ENCODE peak calls at places on chromosomes 1 and 21, in ten cellular contexts. One of them, this sample, is unnamed.

GRCh38 chr1:240526321-240526720 is 85.6 kb downstream of the GREM2 start:
- DNase-seq in right lobe of liver: no peak
- DNase-seq in CD8-positive, alpha-beta T cell: no peak
- DNase-seq in endothelial cell: no peak
- DNase-seq in transverse colon: no peak
- DNase-seq in right atrium auricular region: no peak
- DNase-seq in AG04450: peak
- DNase-seq in brain microvascular endothelial cell: no peak
- DNase-seq in hepatocyte: peak
- DNase-seq in AG10803: no peak
- DNase-seq in this sample: no peak

GRCh38 chr1:54866801-54867716 is 19.9 kb downstream of the DHCR24 start:
- DNase-seq in right atrium auricular region: no peak
- DNase-seq in right lobe of liver: peak
- DNase-seq in transverse colon: peak
- DNase-seq in CD8-positive, alpha-beta T cell: no peak
- DNase-seq in AG10803: peak
- DNase-seq in hepatocyte: peak
- DNase-seq in endothelial cell: no peak
- DNase-seq in AG04450: no peak
- DNase-seq in brain microvascular endothelial cell: no peak
- DNase-seq in this sample: no peak

GRCh38 chr1:26537951-26538352 is 8.4 kb downstream of the RPS6KA1 start:
- DNase-seq in brain microvascular endothelial cell: peak
- DNase-seq in AG04450: no peak
- DNase-seq in right lobe of liver: no peak
- DNase-seq in endothelial cell: peak
- DNase-seq in AG10803: peak
- DNase-seq in transverse colon: peak
- DNase-seq in right atrium auricular region: no peak
- DNase-seq in CD8-positive, alpha-beta T cell: no peak
- DNase-seq in hepatocyte: peak
- DNase-seq in this sample: no peak

GRCh38 chr1:160996195-160996594 is 24.8 kb downstream of the F11R start:
- DNase-seq in AG04450: no peak
- DNase-seq in right atrium auricular region: no peak
- DNase-seq in brain microvascular endothelial cell: peak
- DNase-seq in AG10803: peak
- DNase-seq in transverse colon: no peak
- DNase-seq in hepatocyte: no peak
- DNase-seq in endothelial cell: no peak
- DNase-seq in CD8-positive, alpha-beta T cell: no peak
- DNase-seq in right lobe of liver: no peak
- DNase-seq in this sample: no peak

GRCh38 chr1:215082532-215083407 is at the start of gene KCNK2:
- DNase-seq in right lobe of liver: no peak
- DNase-seq in AG04450: no peak
- DNase-seq in endothelial cell: peak
- DNase-seq in transverse colon: no peak
- DNase-seq in CD8-positive, alpha-beta T cell: no peak
- DNase-seq in AG10803: peak
- DNase-seq in hepatocyte: peak
- DNase-seq in right atrium auricular region: no peak
- DNase-seq in brain microvascular endothelial cell: no peak
- DNase-seq in this sample: peak

GRCh38 chr21:42830456-42831455 is 48.6 kb downstream of the WDR4 start:
- DNase-seq in hepatocyte: no peak
- DNase-seq in endothelial cell: no peak
- DNase-seq in transverse colon: no peak
- DNase-seq in AG10803: no peak
- DNase-seq in AG04450: no peak
- DNase-seq in CD8-positive, alpha-beta T cell: peak
- DNase-seq in right lobe of liver: peak
- DNase-seq in brain microvascular endothelial cell: no peak
- DNase-seq in right atrium auricular region: peak
- DNase-seq in this sample: no peak

GRCh38 chr1:67300561-67300960 is 7.1 kb upstream of the IL12RB2 start:
- DNase-seq in CD8-positive, alpha-beta T cell: no peak
- DNase-seq in AG10803: peak
- DNase-seq in hepatocyte: no peak
- DNase-seq in brain microvascular endothelial cell: no peak
- DNase-seq in right lobe of liver: no peak
- DNase-seq in endothelial cell: no peak
- DNase-seq in right atrium auricular region: no peak
- DNase-seq in AG04450: no peak
- DNase-seq in transverse colon: no peak
- DNase-seq in this sample: no peak

GRCh38 chr1:180201451-180202200 is 28.4 kb upstream of the LHX4 start:
- DNase-seq in AG04450: no peak
- DNase-seq in right atrium auricular region: no peak
- DNase-seq in hepatocyte: no peak
- DNase-seq in brain microvascular endothelial cell: no peak
- DNase-seq in right lobe of liver: no peak
- DNase-seq in CD8-positive, alpha-beta T cell: no peak
- DNase-seq in transverse colon: no peak
- DNase-seq in endothelial cell: no peak
- DNase-seq in AG10803: no peak
- DNase-seq in this sample: no peak

GRCh38 chr1:81179239-81179638 is 621.5 kb upstream of the ADGRL2 start:
- DNase-seq in right lobe of liver: no peak
- DNase-seq in hepatocyte: peak
- DNase-seq in transverse colon: no peak
- DNase-seq in AG04450: peak
- DNase-seq in brain microvascular endothelial cell: peak
- DNase-seq in right atrium auricular region: no peak
- DNase-seq in endothelial cell: no peak
- DNase-seq in CD8-positive, alpha-beta T cell: no peak
- DNase-seq in AG10803: peak
- DNase-seq in this sample: no peak

GRCh38 chr1:25134801-25135585 is 97.3 kb downstream of the SYF2 start:
- DNase-seq in transverse colon: no peak
- DNase-seq in brain microvascular endothelial cell: no peak
- DNase-seq in hepatocyte: no peak
- DNase-seq in AG04450: no peak
- DNase-seq in CD8-positive, alpha-beta T cell: peak
- DNase-seq in endothelial cell: no peak
- DNase-seq in right lobe of liver: peak
- DNase-seq in right atrium auricular region: no peak
- DNase-seq in AG10803: no peak
- DNase-seq in this sample: no peak

GRCh38 chr1:201882665-201883132 is 6.0 kb upstream of the SHISA4 start:
- DNase-seq in CD8-positive, alpha-beta T cell: no peak
- DNase-seq in AG10803: peak
- DNase-seq in endothelial cell: no peak
- DNase-seq in right atrium auricular region: no peak
- DNase-seq in brain microvascular endothelial cell: peak
- DNase-seq in hepatocyte: no peak
- DNase-seq in right lobe of liver: no peak
- DNase-seq in AG04450: no peak
- DNase-seq in transverse colon: no peak
- DNase-seq in this sample: no peak
- TF ChIP-seq CTCF in CD8-positive, alpha-beta T cell: no peak
- TF ChIP-seq CTCF in AG10803: peak
- TF ChIP-seq CTCF in endothelial cell: no peak
- TF ChIP-seq CTCF in right atrium auricular region: no peak
- TF ChIP-seq CTCF in brain microvascular endothelial cell: peak
- TF ChIP-seq CTCF in hepatocyte: no peak
- TF ChIP-seq CTCF in right lobe of liver: no peak
- TF ChIP-seq CTCF in AG04450: peak
- TF ChIP-seq CTCF in transverse colon: no peak
- TF ChIP-seq CTCF in this sample: no peak

GRCh38 chr1:246261641-246262040 is 245.4 kb downstream of the SMYD3 start:
- DNase-seq in AG10803: no peak
- DNase-seq in AG04450: no peak
- DNase-seq in transverse colon: no peak
- DNase-seq in brain microvascular endothelial cell: no peak
- DNase-seq in hepatocyte: no peak
- DNase-seq in endothelial cell: no peak
- DNase-seq in right lobe of liver: no peak
- DNase-seq in CD8-positive, alpha-beta T cell: no peak
- DNase-seq in right atrium auricular region: no peak
- DNase-seq in this sample: no peak
- TF ChIP-seq CTCF in AG10803: no peak
- TF ChIP-seq CTCF in AG04450: peak
- TF ChIP-seq CTCF in transverse colon: no peak
- TF ChIP-seq CTCF in brain microvascular endothelial cell: peak
- TF ChIP-seq CTCF in hepatocyte: peak
- TF ChIP-seq CTCF in endothelial cell: no peak
- TF ChIP-seq CTCF in right lobe of liver: peak
- TF ChIP-seq CTCF in CD8-positive, alpha-beta T cell: no peak
- TF ChIP-seq CTCF in right atrium auricular region: no peak
- TF ChIP-seq CTCF in this sample: no peak

GRCh38 chr1:47004004-47004403 is 19.5 kb upstream of the CYP4X1 start:
- DNase-seq in CD8-positive, alpha-beta T cell: no peak
- DNase-seq in right atrium auricular region: no peak
- DNase-seq in AG10803: no peak
- DNase-seq in right lobe of liver: no peak
- DNase-seq in transverse colon: no peak
- DNase-seq in AG04450: no peak
- DNase-seq in brain microvascular endothelial cell: no peak
- DNase-seq in hepatocyte: no peak
- DNase-seq in endothelial cell: no peak
- DNase-seq in this sample: no peak

GRCh38 chr1:46996659-46997281 is 26.7 kb upstream of the CYP4X1 start:
- DNase-seq in hepatocyte: no peak
- DNase-seq in transverse colon: no peak
- DNase-seq in right lobe of liver: no peak
- DNase-seq in brain microvascular endothelial cell: no peak
- DNase-seq in AG10803: no peak
- DNase-seq in right atrium auricular region: no peak
- DNase-seq in endothelial cell: no peak
- DNase-seq in AG04450: no peak
- DNase-seq in CD8-positive, alpha-beta T cell: no peak
- DNase-seq in this sample: no peak

GRCh38 chr1:47002211-47002610 is 21.3 kb upstream of the CYP4X1 start:
- DNase-seq in right atrium auricular region: no peak
- DNase-seq in brain microvascular endothelial cell: no peak
- DNase-seq in right lobe of liver: no peak
- DNase-seq in AG10803: no peak
- DNase-seq in transverse colon: no peak
- DNase-seq in hepatocyte: no peak
- DNase-seq in CD8-positive, alpha-beta T cell: no peak
- DNase-seq in AG04450: no peak
- DNase-seq in endothelial cell: no peak
- DNase-seq in this sample: no peak
- TF ChIP-seq CTCF in right atrium auricular region: no peak
- TF ChIP-seq CTCF in brain microvascular endothelial cell: peak
- TF ChIP-seq CTCF in right lobe of liver: peak
- TF ChIP-seq CTCF in AG10803: peak
- TF ChIP-seq CTCF in transverse colon: peak
- TF ChIP-seq CTCF in hepatocyte: peak
- TF ChIP-seq CTCF in CD8-positive, alpha-beta T cell: no peak
- TF ChIP-seq CTCF in AG04450: no peak
- TF ChIP-seq CTCF in endothelial cell: no peak
- TF ChIP-seq CTCF in this sample: no peak

DNA sequence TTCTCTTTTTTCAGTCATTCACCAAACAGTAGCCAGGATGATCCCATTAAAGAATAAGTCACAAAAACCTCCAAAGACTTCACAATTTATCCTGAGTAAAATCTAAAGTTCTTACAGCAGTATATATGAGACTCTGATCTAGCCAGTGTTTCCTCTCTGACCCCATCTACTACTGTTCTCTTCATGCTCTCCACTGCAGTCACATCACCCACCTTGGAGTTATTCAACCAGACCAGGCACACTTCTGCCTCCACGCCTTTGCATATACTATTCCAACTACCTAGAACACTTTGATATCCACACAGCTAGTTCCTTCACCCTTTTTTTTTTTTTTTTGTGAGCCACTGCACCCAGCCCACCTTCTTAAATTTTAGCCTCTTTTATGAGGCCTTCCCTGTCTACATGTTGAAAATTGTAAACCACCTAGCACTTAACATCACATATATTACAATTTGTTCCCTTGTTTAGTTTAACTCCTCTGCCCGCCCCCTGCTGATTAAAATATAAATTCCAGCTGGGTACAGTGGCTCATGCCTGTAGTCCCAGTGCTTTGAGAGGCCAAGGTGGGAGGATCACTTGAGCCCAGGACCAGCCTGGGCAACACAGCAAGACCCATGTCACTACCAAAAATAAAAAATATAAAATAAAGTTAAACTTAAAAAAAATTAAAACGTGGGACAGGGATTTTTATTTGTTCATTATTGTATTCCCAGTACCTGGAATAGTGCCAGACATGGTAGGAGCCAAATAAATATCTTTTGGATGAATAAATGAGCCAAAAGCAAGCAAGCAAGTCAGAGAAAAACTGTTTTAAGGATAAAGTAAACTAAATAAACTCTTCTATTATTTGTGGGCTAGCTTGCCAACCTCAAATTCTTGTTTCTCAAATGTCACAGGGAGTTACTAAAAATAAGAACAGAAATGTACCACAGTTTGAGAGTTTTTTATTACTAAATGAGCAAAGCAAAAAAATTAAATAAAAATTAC is 35.2 kb upstream of the MUTYH start:
- DNase-seq in right atrium auricular region: no peak
- DNase-seq in endothelial cell: no peak
- DNase-seq in AG04450: no peak
- DNase-seq in right lobe of liver: no peak
- DNase-seq in AG10803: no peak
- DNase-seq in transverse colon: no peak
- DNase-seq in hepatocyte: no peak
- DNase-seq in brain microvascular endothelial cell: no peak
- DNase-seq in CD8-positive, alpha-beta T cell: no peak
- DNase-seq in this sample: no peak
- TF ChIP-seq CTCF in right atrium auricular region: no peak
- TF ChIP-seq CTCF in endothelial cell: no peak
- TF ChIP-seq CTCF in AG04450: peak
- TF ChIP-seq CTCF in right lobe of liver: no peak
- TF ChIP-seq CTCF in AG10803: no peak
- TF ChIP-seq CTCF in transverse colon: no peak
- TF ChIP-seq CTCF in hepatocyte: no peak
- TF ChIP-seq CTCF in brain microvascular endothelial cell: no peak
- TF ChIP-seq CTCF in CD8-positive, alpha-beta T cell: no peak
- TF ChIP-seq CTCF in this sample: no peak

GRCh38 chr1:41161851-41162250 is 80.3 kb downstream of the SCMH1 start:
- DNase-seq in hepatocyte: no peak
- DNase-seq in right atrium auricular region: no peak
- DNase-seq in AG04450: no peak
- DNase-seq in endothelial cell: no peak
- DNase-seq in AG10803: no peak
- DNase-seq in transverse colon: no peak
- DNase-seq in brain microvascular endothelial cell: no peak
- DNase-seq in right lobe of liver: peak
- DNase-seq in CD8-positive, alpha-beta T cell: no peak
- DNase-seq in this sample: no peak
- TF ChIP-seq CTCF in hepatocyte: no peak
- TF ChIP-seq CTCF in right atrium auricular region: no peak
- TF ChIP-seq CTCF in AG04450: no peak
- TF ChIP-seq CTCF in endothelial cell: no peak
- TF ChIP-seq CTCF in AG10803: no peak
- TF ChIP-seq CTCF in transverse colon: no peak
- TF ChIP-seq CTCF in brain microvascular endothelial cell: no peak
- TF ChIP-seq CTCF in right lobe of liver: no peak
- TF ChIP-seq CTCF in CD8-positive, alpha-beta T cell: no peak
- TF ChIP-seq CTCF in this sample: no peak

This sample was measured in progenitor cell of endocrine pancreas.